ENCODE peak calls at places on chromosomes 12 and 14, in seven cellular contexts. L is Kasumi-1, F is lower leg skin, B is kidney tubule cell, Z is endothelial cell, O is dorsolateral prefrontal cortex, I is anterior cingulate cortex. A is an unnamed sample.

GRCh38 chr14:55237999-55238680 is 33.1 kb upstream of the FBXO34 start:
- DNase-seq in L (peak; percentile 79), F (no peak), B (no peak), Z (no peak), O (no peak), I (no peak), A (no peak)

GRCh38 chr12:75986001-75986739 is 45.4 kb downstream of the PHLDA1 start:
- DNase-seq in L (no peak), F (no peak), B (peak; percentile 26), Z (no peak), O (no peak), I (no peak), A (no peak)

GRCh38 chr12:103632554-103633216 is 45.6 kb downstream of the STAB2 start:
- DNase-seq in L (peak; percentile 76), F (no peak), B (peak; percentile 77), Z (peak; percentile 94), O (no peak), I (no peak), A (peak; percentile 57)

GRCh38 chr14:68284333-68284732 is 464.8 kb downstream of the RAD51B start:
- DNase-seq in L (no peak), F (no peak), B (no peak), Z (no peak), O (no peak), I (no peak), A (no peak)

GRCh38 chr14:66944872-66945271 is 244.4 kb upstream of the GARIN2 start:
- DNase-seq in L (no peak), F (no peak), B (peak; percentile 10), Z (no peak), O (no peak), I (no peak), A (no peak)

GRCh38 chr12:86838709-86839108 is 582.5 kb upstream of the MGAT4C start:
- DNase-seq in L (no peak), F (no peak), B (no peak), Z (no peak), O (peak; percentile 4), I (peak; percentile 6), A (no peak)

GRCh38 chr12:64793610-64794009 is 30.8 kb upstream of the TBC1D30 start:
- DNase-seq in L (no peak), F (no peak), B (no peak), Z (no peak), O (no peak), I (no peak), A (no peak)

GRCh38 chr14:101492716-101493115 is 68.6 kb upstream of the DIO3 start:
- DNase-seq in L (no peak), F (no peak), B (no peak), Z (no peak), O (no peak), I (no peak), A (peak; percentile 55)

GRCh38 chr12:1592444-1593231 is 1.7 kb downstream of the FBXL14 start:
- DNase-seq in L (no peak), F (no peak), B (peak; percentile 73), Z (peak; percentile 47), O (peak; percentile 57), I (peak; percentile 65), A (peak; percentile 56)

GRCh38 chr12:109544955-109545531 is 28.3 kb downstream of the MMAB start:
- DNase-seq in L (no peak), F (no peak), B (peak; percentile 68), Z (no peak), O (no peak), I (no peak), A (no peak)

GRCh38 chr14:37124617-37125016 is 47.8 kb downstream of the SLC25A21 start:
- DNase-seq in L (no peak), F (no peak), B (peak; percentile 15), Z (no peak), O (no peak), I (no peak), A (no peak)

GRCh38 chr12:89357297-89357730 is 5.0 kb upstream of the DUSP6 start:
- DNase-seq in L (no peak), F (no peak), B (peak; percentile 81), Z (no peak), O (no peak), I (no peak), A (no peak)

GRCh38 chr12:92495108-92495507 is 207.7 kb upstream of the PLEKHG7 start:
- DNase-seq in L (no peak), F (no peak), B (no peak), Z (no peak), O (no peak), I (no peak), A (no peak)

GRCh38 chr14:21202463-21203358 is 46.8 kb upstream of the OR5AU1 start:
- DNase-seq in L (no peak), F (no peak), B (no peak), Z (no peak), O (no peak), I (no peak), A (no peak)

GRCh38 chr14:101350021-101350420 is 211.3 kb upstream of the DIO3 start:
- DNase-seq in L (no peak), F (no peak), B (no peak), Z (no peak), O (no peak), I (no peak), A (no peak)

GRCh38 chr12:110689601-110690430 is 901 bp upstream of the HVCN1 start:
- DNase-seq in L (peak; percentile 63), F (no peak), B (no peak), Z (peak; percentile 36), O (no peak), I (peak; percentile 13), A (peak; percentile 78)

GRCh38 chr12:124471828-124472227 is 95.6 kb downstream of the NCOR2 start:
- DNase-seq in L (no peak), F (no peak), B (no peak), Z (no peak), O (no peak), I (no peak), A (no peak)

GRCh38 chr12:113612076-113612728 is 140.5 kb upstream of the LHX5 start:
- DNase-seq in L (no peak), F (no peak), B (no peak), Z (no peak), O (no peak), I (no peak), A (no peak)